ENCODE peak calls at places on chromosomes 11 and 22, in seven cellular contexts. One of them, this sample, is unnamed.

GRCh38 chr11:110894224-110894623 is 182.0 kb upstream of the ARHGAP20 start:
- DNase-seq in AG10803: no peak
- DNase-seq in tibial artery: no peak
- DNase-seq in fibroblast of lung: no peak
- DNase-seq in activated B cell treated with CpG ODN at 0.5 μM for 24 hours: no peak
- DNase-seq in astrocyte: no peak
- DNase-seq in fibroblast of the aortic adventitia: no peak
- DNase-seq in this sample: no peak

GRCh38 chr11:125233116-125233515 is 68.6 kb downstream of the PKNOX2 start:
- DNase-seq in AG10803: no peak
- DNase-seq in tibial artery: no peak
- DNase-seq in fibroblast of lung: no peak
- DNase-seq in activated B cell treated with CpG ODN at 0.5 μM for 24 hours: no peak
- DNase-seq in astrocyte: no peak
- DNase-seq in fibroblast of the aortic adventitia: no peak
- DNase-seq in this sample: no peak

GRCh38 chr22:20918663-20919220 is 1.5 kb downstream of the CRKL start:
- DNase-seq in AG10803: no peak
- DNase-seq in tibial artery: no peak
- DNase-seq in fibroblast of lung: no peak
- DNase-seq in activated B cell treated with CpG ODN at 0.5 μM for 24 hours: no peak
- DNase-seq in astrocyte: no peak
- DNase-seq in fibroblast of the aortic adventitia: no peak
- DNase-seq in this sample: no peak

GRCh38 chr11:36306888-36307287 is 10.8 kb downstream of the PRR5L start:
- DNase-seq in AG10803: peak; percentile 41
- DNase-seq in tibial artery: no peak
- DNase-seq in fibroblast of lung: peak; percentile 62
- DNase-seq in activated B cell treated with CpG ODN at 0.5 μM for 24 hours: no peak
- DNase-seq in astrocyte: peak; percentile 37
- DNase-seq in fibroblast of the aortic adventitia: peak; percentile 69
- DNase-seq in this sample: no peak

GRCh38 chr11:65066805-65067291 is 8.5 kb upstream of the NAALADL1 start:
- DNase-seq in AG10803: no peak
- DNase-seq in tibial artery: no peak
- DNase-seq in fibroblast of lung: no peak
- DNase-seq in activated B cell treated with CpG ODN at 0.5 μM for 24 hours: no peak
- DNase-seq in astrocyte: no peak
- DNase-seq in fibroblast of the aortic adventitia: no peak
- DNase-seq in this sample: no peak

GRCh38 chr22:19941365-19942070 is at the start of the genes COMT and TXNRD2:
- DNase-seq in AG10803: peak; percentile 65
- DNase-seq in tibial artery: peak; percentile 61
- DNase-seq in fibroblast of lung: peak; percentile 62
- DNase-seq in activated B cell treated with CpG ODN at 0.5 μM for 24 hours: peak; percentile 76
- DNase-seq in astrocyte: no peak
- DNase-seq in fibroblast of the aortic adventitia: peak; percentile 51
- DNase-seq in this sample: peak; percentile 72

GRCh38 chr22:30016596-30016995 is 63.7 kb upstream of the HORMAD2 start:
- DNase-seq in AG10803: peak; percentile 53
- DNase-seq in tibial artery: no peak
- DNase-seq in fibroblast of lung: no peak
- DNase-seq in activated B cell treated with CpG ODN at 0.5 μM for 24 hours: no peak
- DNase-seq in astrocyte: peak; percentile 31
- DNase-seq in fibroblast of the aortic adventitia: no peak
- DNase-seq in this sample: no peak

GRCh38 chr22:39966522-39966921 is 6.3 kb downstream of the TMA7B start:
- DNase-seq in AG10803: peak; percentile 36
- DNase-seq in tibial artery: no peak
- DNase-seq in fibroblast of lung: peak; percentile 31
- DNase-seq in activated B cell treated with CpG ODN at 0.5 μM for 24 hours: no peak
- DNase-seq in astrocyte: no peak
- DNase-seq in fibroblast of the aortic adventitia: peak; percentile 25
- DNase-seq in this sample: no peak

GRCh38 chr22:43505896-43506295 is 94.1 kb downstream of the MPPED1 start:
- DNase-seq in AG10803: no peak
- DNase-seq in tibial artery: no peak
- DNase-seq in fibroblast of lung: no peak
- DNase-seq in activated B cell treated with CpG ODN at 0.5 μM for 24 hours: no peak
- DNase-seq in astrocyte: no peak
- DNase-seq in fibroblast of the aortic adventitia: no peak
- DNase-seq in this sample: no peak

GRCh38 chr22:22744412-22745224 is 100.2 kb downstream of the GGTLC2 start:
- DNase-seq in AG10803: no peak
- DNase-seq in tibial artery: no peak
- DNase-seq in fibroblast of lung: no peak
- DNase-seq in activated B cell treated with CpG ODN at 0.5 μM for 24 hours: no peak
- DNase-seq in astrocyte: no peak
- DNase-seq in fibroblast of the aortic adventitia: no peak
- DNase-seq in this sample: no peak

GRCh38 chr11:6566704-6567370 is 36.6 kb downstream of the RRP8 start:
- DNase-seq in AG10803: no peak
- DNase-seq in tibial artery: no peak
- DNase-seq in fibroblast of lung: no peak
- DNase-seq in activated B cell treated with CpG ODN at 0.5 μM for 24 hours: no peak
- DNase-seq in astrocyte: no peak
- DNase-seq in fibroblast of the aortic adventitia: no peak
- DNase-seq in this sample: no peak

GRCh38 chr11:65982824-65983588 is 19.0 kb downstream of the EIF1AD start:
- DNase-seq in AG10803: no peak
- DNase-seq in tibial artery: no peak
- DNase-seq in fibroblast of lung: no peak
- DNase-seq in activated B cell treated with CpG ODN at 0.5 μM for 24 hours: no peak
- DNase-seq in astrocyte: no peak
- DNase-seq in fibroblast of the aortic adventitia: no peak
- DNase-seq in this sample: no peak

GRCh38 chr11:124199702-124200101 is 16.6 kb downstream of the OR10D3 start:
- DNase-seq in AG10803: no peak
- DNase-seq in tibial artery: no peak
- DNase-seq in fibroblast of lung: peak; percentile 53
- DNase-seq in activated B cell treated with CpG ODN at 0.5 μM for 24 hours: no peak
- DNase-seq in astrocyte: peak; percentile 22
- DNase-seq in fibroblast of the aortic adventitia: no peak
- DNase-seq in this sample: no peak

GRCh38 chr11:94815705-94816344 is 47.7 kb downstream of the AMOTL1 start:
- DNase-seq in AG10803: no peak
- DNase-seq in tibial artery: no peak
- DNase-seq in fibroblast of lung: no peak
- DNase-seq in activated B cell treated with CpG ODN at 0.5 μM for 24 hours: no peak
- DNase-seq in astrocyte: no peak
- DNase-seq in fibroblast of the aortic adventitia: no peak
- DNase-seq in this sample: no peak

GRCh38 chr22:31230871-31231621 is 18.9 kb downstream of the LIMK2 start:
- DNase-seq in AG10803: peak; percentile 65
- DNase-seq in tibial artery: no peak
- DNase-seq in fibroblast of lung: peak; percentile 78
- DNase-seq in activated B cell treated with CpG ODN at 0.5 μM for 24 hours: no peak
- DNase-seq in astrocyte: peak; percentile 38
- DNase-seq in fibroblast of the aortic adventitia: peak; percentile 79
- DNase-seq in this sample: no peak

GRCh38 chr11:126764221-126764620 is 236.3 kb downstream of the KIRREL3 start:
- DNase-seq in AG10803: peak; percentile 29
- DNase-seq in tibial artery: no peak
- DNase-seq in fibroblast of lung: no peak
- DNase-seq in activated B cell treated with CpG ODN at 0.5 μM for 24 hours: no peak
- DNase-seq in astrocyte: no peak
- DNase-seq in fibroblast of the aortic adventitia: peak; percentile 12
- DNase-seq in this sample: no peak
- TF ChIP-seq CTCF in AG10803: peak; percentile 26
- TF ChIP-seq CTCF in tibial artery: no peak
- TF ChIP-seq CTCF in fibroblast of lung: no peak
- TF ChIP-seq CTCF in activated B cell treated with CpG ODN at 0.5 μM for 24 hours: no peak
- TF ChIP-seq CTCF in astrocyte: no peak
- TF ChIP-seq CTCF in fibroblast of the aortic adventitia: no peak
- TF ChIP-seq CTCF in this sample: no peak

GRCh38 chr22:42475122-42475521 is 42.9 kb upstream of the NFAM1 start:
- DNase-seq in AG10803: no peak
- DNase-seq in tibial artery: no peak
- DNase-seq in fibroblast of lung: no peak
- DNase-seq in activated B cell treated with CpG ODN at 0.5 μM for 24 hours: no peak
- DNase-seq in astrocyte: no peak
- DNase-seq in fibroblast of the aortic adventitia: no peak
- DNase-seq in this sample: no peak

GRCh38 chr22:42472671-42473070 is 40.5 kb upstream of the NFAM1 start:
- DNase-seq in AG10803: no peak
- DNase-seq in tibial artery: no peak
- DNase-seq in fibroblast of lung: no peak
- DNase-seq in activated B cell treated with CpG ODN at 0.5 μM for 24 hours: no peak
- DNase-seq in astrocyte: no peak
- DNase-seq in fibroblast of the aortic adventitia: no peak
- DNase-seq in this sample: no peak

GRCh38 chr22:42471441-42471840 is 39.2 kb upstream of the NFAM1 start:
- DNase-seq in AG10803: no peak
- DNase-seq in tibial artery: no peak
- DNase-seq in fibroblast of lung: no peak
- DNase-seq in activated B cell treated with CpG ODN at 0.5 μM for 24 hours: no peak
- DNase-seq in astrocyte: no peak
- DNase-seq in fibroblast of the aortic adventitia: no peak
- DNase-seq in this sample: no peak

GRCh38 chr22:42468841-42469240 is 36.6 kb upstream of the NFAM1 start:
- DNase-seq in AG10803: peak; percentile 12
- DNase-seq in tibial artery: no peak
- DNase-seq in fibroblast of lung: no peak
- DNase-seq in activated B cell treated with CpG ODN at 0.5 μM for 24 hours: no peak
- DNase-seq in astrocyte: no peak
- DNase-seq in fibroblast of the aortic adventitia: no peak
- DNase-seq in this sample: no peak

DNA sequence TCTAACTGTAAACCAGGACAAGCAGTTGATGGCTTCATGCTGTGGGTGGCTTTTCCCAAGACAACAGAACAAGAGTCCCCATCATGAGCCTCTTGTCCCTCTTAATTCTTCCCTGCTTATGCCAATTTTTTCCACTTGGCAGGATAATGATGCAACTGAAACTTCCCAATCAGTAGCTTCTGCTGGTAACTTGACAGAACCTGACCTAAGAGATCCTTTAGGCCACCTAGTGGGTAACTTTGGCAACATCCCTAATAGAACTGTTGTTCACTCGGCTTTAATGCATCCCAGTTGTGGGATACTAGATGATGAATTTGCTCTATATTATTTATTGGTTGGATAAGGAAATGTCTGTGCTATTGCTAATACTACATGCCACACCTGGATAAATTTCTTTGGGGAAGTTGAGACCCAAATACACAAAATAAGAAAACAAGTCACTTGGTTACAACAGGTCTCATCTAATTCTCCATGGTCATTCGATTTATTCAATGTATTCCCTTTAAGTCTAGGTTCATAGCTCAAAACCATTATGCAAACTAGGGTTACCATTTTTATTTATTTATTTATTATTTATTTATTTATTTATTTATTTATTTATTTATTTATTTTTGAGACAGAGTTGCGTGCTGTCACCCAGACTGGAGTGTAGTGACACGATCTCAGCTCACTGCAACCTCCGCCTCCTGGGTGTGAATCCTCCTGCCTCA is 41.4 kb upstream of the NFAM1 start:
- DNase-seq in AG10803: peak; percentile 68
- DNase-seq in tibial artery: no peak
- DNase-seq in fibroblast of lung: peak; percentile 70
- DNase-seq in activated B cell treated with CpG ODN at 0.5 μM for 24 hours: no peak
- DNase-seq in astrocyte: peak; percentile 14
- DNase-seq in fibroblast of the aortic adventitia: peak; percentile 73
- DNase-seq in this sample: no peak
- TF ChIP-seq CTCF in AG10803: peak; percentile 84
- TF ChIP-seq CTCF in tibial artery: peak; percentile 46
- TF ChIP-seq CTCF in fibroblast of lung: peak; percentile 83
- TF ChIP-seq CTCF in activated B cell treated with CpG ODN at 0.5 μM for 24 hours: peak; percentile 76
- TF ChIP-seq CTCF in astrocyte: peak; percentile 82
- TF ChIP-seq CTCF in fibroblast of the aortic adventitia: peak; percentile 75
- TF ChIP-seq CTCF in this sample: peak; percentile 80

DNA sequence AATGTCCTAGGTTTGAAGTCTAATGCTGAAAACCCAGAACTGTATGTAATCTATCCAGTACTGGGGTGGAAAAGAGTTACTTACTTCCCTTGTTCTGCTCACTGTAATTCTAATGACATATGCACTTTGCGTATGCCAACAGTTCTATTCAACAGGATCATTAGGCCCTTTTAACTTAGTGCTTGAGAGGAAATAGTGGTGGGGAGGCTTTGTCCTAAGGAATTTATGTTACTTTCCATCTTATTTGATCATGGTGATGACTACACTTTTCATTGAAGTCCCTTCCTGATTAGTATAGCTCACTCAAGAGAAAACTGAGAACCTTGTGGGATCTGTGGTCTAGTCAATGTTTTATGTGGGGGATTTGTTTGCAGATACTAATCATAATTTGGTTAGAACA is 348.2 kb downstream of the GUCY1A2 start:
- DNase-seq in AG10803: no peak
- DNase-seq in tibial artery: no peak
- DNase-seq in fibroblast of lung: no peak
- DNase-seq in activated B cell treated with CpG ODN at 0.5 μM for 24 hours: no peak
- DNase-seq in astrocyte: peak; percentile 73
- DNase-seq in fibroblast of the aortic adventitia: no peak
- DNase-seq in this sample: no peak
- TF ChIP-seq CTCF in AG10803: no peak
- TF ChIP-seq CTCF in tibial artery: no peak
- TF ChIP-seq CTCF in fibroblast of lung: no peak
- TF ChIP-seq CTCF in activated B cell treated with CpG ODN at 0.5 μM for 24 hours: no peak
- TF ChIP-seq CTCF in astrocyte: no peak
- TF ChIP-seq CTCF in fibroblast of the aortic adventitia: no peak
- TF ChIP-seq CTCF in this sample: no peak

GRCh38 chr11:128516467-128516778 is 70.9 kb downstream of the ETS1 start:
- DNase-seq in AG10803: no peak
- DNase-seq in tibial artery: no peak
- DNase-seq in fibroblast of lung: no peak
- DNase-seq in activated B cell treated with CpG ODN at 0.5 μM for 24 hours: no peak
- DNase-seq in astrocyte: no peak
- DNase-seq in fibroblast of the aortic adventitia: no peak
- DNase-seq in this sample: no peak

GRCh38 chr11:128513915-128514681 is 73.3 kb downstream of the ETS1 start:
- DNase-seq in AG10803: no peak
- DNase-seq in tibial artery: no peak
- DNase-seq in fibroblast of lung: no peak
- DNase-seq in activated B cell treated with CpG ODN at 0.5 μM for 24 hours: no peak
- DNase-seq in astrocyte: no peak
- DNase-seq in fibroblast of the aortic adventitia: no peak
- DNase-seq in this sample: no peak

GRCh38 chr11:128515766-128516466 is 71.4 kb downstream of the ETS1 start:
- DNase-seq in AG10803: no peak
- DNase-seq in tibial artery: no peak
- DNase-seq in fibroblast of lung: no peak
- DNase-seq in activated B cell treated with CpG ODN at 0.5 μM for 24 hours: no peak
- DNase-seq in astrocyte: no peak
- DNase-seq in fibroblast of the aortic adventitia: no peak
- DNase-seq in this sample: no peak

GRCh38 chr11:128516886-128517285 is 70.5 kb downstream of the ETS1 start:
- DNase-seq in AG10803: no peak
- DNase-seq in tibial artery: no peak
- DNase-seq in fibroblast of lung: no peak
- DNase-seq in activated B cell treated with CpG ODN at 0.5 μM for 24 hours: no peak
- DNase-seq in astrocyte: no peak
- DNase-seq in fibroblast of the aortic adventitia: no peak
- DNase-seq in this sample: no peak

DNA sequence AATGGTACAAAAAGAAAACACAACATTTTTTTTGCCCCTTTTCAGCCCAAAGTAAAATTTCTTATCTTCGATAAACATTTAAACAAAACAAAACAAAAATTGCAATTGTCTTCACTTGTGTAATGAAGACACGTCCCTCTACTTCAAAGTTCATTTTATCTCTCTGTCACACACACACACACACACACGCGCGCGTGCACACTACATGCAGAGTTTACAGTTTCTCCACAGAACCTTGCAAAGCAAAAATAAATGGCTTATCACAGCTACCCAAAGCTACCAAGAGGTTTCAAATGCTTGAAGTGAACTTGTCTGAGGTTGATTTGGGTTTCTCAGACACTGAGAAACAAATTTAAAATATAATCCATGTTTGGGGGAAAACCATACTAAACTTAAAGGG is 72.3 kb downstream of the ETS1 start:
- DNase-seq in AG10803: no peak
- DNase-seq in tibial artery: no peak
- DNase-seq in fibroblast of lung: no peak
- DNase-seq in activated B cell treated with CpG ODN at 0.5 μM for 24 hours: no peak
- DNase-seq in astrocyte: no peak
- DNase-seq in fibroblast of the aortic adventitia: no peak
- DNase-seq in this sample: no peak
- TF ChIP-seq CTCF in AG10803: no peak
- TF ChIP-seq CTCF in tibial artery: no peak
- TF ChIP-seq CTCF in fibroblast of lung: no peak
- TF ChIP-seq CTCF in activated B cell treated with CpG ODN at 0.5 μM for 24 hours: no peak
- TF ChIP-seq CTCF in astrocyte: no peak
- TF ChIP-seq CTCF in fibroblast of the aortic adventitia: no peak
- TF ChIP-seq CTCF in this sample: no peak